ENCODE peak calls at places on chromosomes 1 and 21, in eight cellular contexts. H is choroid plexus epithelial cell, D is A549, L is SW480, O is Calu3, F is IMR-90, Z is bronchial epithelial cell, T is putamen. G is an unnamed sample.

GRCh38 chr1:29171089-29171488 is 10.6 kb downstream of the SRSF4 start:
- DNase-seq in H (peak), D (no peak), L (no peak), O (no peak), F (no peak), Z (no peak), T (no peak), G (no peak)

GRCh38 chr1:29485096-29485925 is 249.0 kb downstream of the PTPRU start:
- DNase-seq in H (no peak), D (no peak), L (no peak), O (no peak), F (no peak), Z (no peak), T (no peak), G (no peak)

GRCh38 chr1:155113450-155113985 is 14.2 kb upstream of the EFNA1 start:
- DNase-seq in H (no peak), D (no peak), L (no peak), O (no peak), F (no peak), Z (no peak), T (no peak), G (no peak)

GRCh38 chr1:67840449-67840848 is 7.2 kb upstream of the GNG12 start:
- DNase-seq in H (peak), D (no peak), L (no peak), O (no peak), F (peak), Z (peak), T (no peak), G (no peak)

GRCh38 chr21:36589352-36589971 is 109.5 kb upstream of the SIM2 start:
- DNase-seq in H (peak), D (no peak), L (no peak), O (peak), F (peak), Z (peak), T (no peak), G (no peak)

GRCh38 chr1:91092503-91092902 is 70.7 kb upstream of the ZNF644 start:
- DNase-seq in H (no peak), D (no peak), L (peak), O (peak), F (no peak), Z (peak), T (no peak), G (no peak)

GRCh38 chr1:36322786-36323635 is 434 bp downstream of the EVA1B start:
- DNase-seq in H (peak), D (no peak), L (no peak), O (peak), F (peak), Z (no peak), T (no peak), G (no peak)

GRCh38 chr1:29599826-29600225 is 363.5 kb downstream of the PTPRU start:
- DNase-seq in H (no peak), D (no peak), L (no peak), O (no peak), F (no peak), Z (no peak), T (no peak), G (no peak)

GRCh38 chr1:15678578-15678977 is 5.5 kb upstream of the PLEKHM2 start:
- DNase-seq in H (peak), D (no peak), L (peak), O (peak), F (peak), Z (peak), T (no peak), G (no peak)

GRCh38 chr1:243447844-243448243 is 192.0 kb downstream of the SDCCAG8 start:
- DNase-seq in H (no peak), D (no peak), L (no peak), O (no peak), F (no peak), Z (peak), T (no peak), G (no peak)

GRCh38 chr1:182175340-182176068 is 114.0 kb upstream of the ZNF648 start:
- DNase-seq in H (no peak), D (no peak), L (peak), O (peak), F (no peak), Z (peak), T (no peak), G (no peak)

GRCh38 chr1:87973901-87974300 is 645.2 kb downstream of the LMO4 start:
- DNase-seq in H (no peak), D (no peak), L (no peak), O (no peak), F (no peak), Z (no peak), T (no peak), G (no peak)

G was measured in naive thymus-derived CD8-positive, alpha-beta T cell.